ENCODE peak calls at places on chromosomes 13 and 19, in four cellular contexts. G is tibial artery, L is left ventricle myocardium inferior, A is DND-41. X is an unnamed sample. For H3K9me3, the result is how much of the 10 kb centered on the place peaks cover.

GRCh38 chr19:55688422-55689218 is 13.6 kb downstream of the EPN1 start:
- DNase-seq in G (no peak), L (peak), A (no peak), X (no peak)

GRCh38 chr19:13876834-13877233 is at the start of gene NANOS3:
- DNase-seq in G (no peak), L (no peak), A (no peak), X (no peak)

GRCh38 chr13:42735011-42735410 is 46.4 kb upstream of the FAM216B start:
- DNase-seq in G (no peak), L (no peak), A (no peak), X (no peak)

GRCh38 chr13:113090415-113090770 is 15.2 kb upstream of the F7 start:
- DNase-seq in G (no peak), L (no peak), A (no peak), X (no peak)

GRCh38 chr19:38841787-38842438 is 7.9 kb downstream of the HNRNPL start:
- DNase-seq in G (no peak), L (no peak), A (no peak), X (no peak)

GRCh38 chr13:110279684-110280083 is 27.3 kb downstream of the COL4A1 start:
- DNase-seq in G (no peak), L (no peak), A (no peak), X (no peak)

GRCh38 chr13:100828226-100828625 is 153.6 kb upstream of the TMTC4 start:
- DNase-seq in G (no peak), L (no peak), A (no peak), X (no peak)

GRCh38 chr13:24741016-24741662 is 22.8 kb upstream of the RNF17 start:
- DNase-seq in G (no peak), L (no peak), A (peak), X (peak)

GRCh38 chr19:50967924-50968708 is 1.3 kb downstream of the KLK6 start:
- DNase-seq in G (no peak), L (no peak), A (no peak), X (no peak)

GRCh38 chr13:67023088-67023893 is 206.8 kb downstream of the PCDH9 start:
- DNase-seq in G (no peak), L (no peak), A (peak), X (peak)

GRCh38 chr13:109516196-109516595 is 270.2 kb downstream of the IRS2 start:
- DNase-seq in G (no peak), L (no peak), A (no peak), X (no peak)

GRCh38 chr19:43798546-43799409 is 3.5 kb downstream of the LYPD5 start:
- DNase-seq in G (no peak), L (no peak), A (no peak), X (no peak)

GRCh38 chr19:3075605-3076431 is 13.5 kb upstream of the TLE5 start:
- DNase-seq in G (no peak), L (peak), A (peak), X (peak)

GRCh38 chr13:23466144-23467002 is 32.9 kb upstream of the SACS start:
- DNase-seq in G (peak), L (peak), A (peak), X (peak)

GRCh38 chr19:13588953-13589833 is 82.9 kb upstream of the CACNA1A start:
- DNase-seq in G (peak), L (peak), A (peak), X (peak)

GRCh38 chr19:34985249-34986022 is 14.7 kb upstream of the GRAMD1A start:
- DNase-seq in G (peak), L (peak), A (no peak), X (peak)

GRCh38 chr19:54418030-54418929 is 3.0 kb downstream of the TTYH1 start:
- DNase-seq in G (no peak), L (no peak), A (no peak), X (no peak)

GRCh38 chr19:57778358-57778757 is 8.9 kb downstream of the ZNF586 start:
- DNase-seq in G (no peak), L (no peak), A (no peak), X (no peak)
- H3K9me3 ChIP-seq in G (under half), L (half or more), A (under half), X (under half)

GRCh38 chr19:15986694-15987093 is 37.9 kb downstream of the OR10H4 start:
- DNase-seq in G (no peak), L (no peak), A (no peak), X (no peak)

GRCh38 chr19:15989889-15990288 is 41.1 kb downstream of the OR10H4 start:
- DNase-seq in G (no peak), L (no peak), A (no peak), X (no peak)

GRCh38 chr19:15992014-15992413 is 43.2 kb downstream of the OR10H4 start:
- DNase-seq in G (no peak), L (no peak), A (no peak), X (no peak)

GRCh38 chr19:15995536-15995935 is 46.7 kb downstream of the OR10H4 start:
- DNase-seq in G (peak), L (no peak), A (no peak), X (no peak)

GRCh38 chr19:15991602-15992001 is 42.8 kb downstream of the OR10H4 start:
- DNase-seq in G (no peak), L (no peak), A (no peak), X (no peak)
- H3K9me3 ChIP-seq in G (under half), L (under half), A (under half), X (under half)

GRCh38 chr13:29154390-29154789 is 334.3 kb downstream of the MTUS2 start:
- DNase-seq in G (no peak), L (no peak), A (no peak), X (no peak)
- H3K9me3 ChIP-seq in G (under half), L (under half), A (under half), X (under half)

DNA sequence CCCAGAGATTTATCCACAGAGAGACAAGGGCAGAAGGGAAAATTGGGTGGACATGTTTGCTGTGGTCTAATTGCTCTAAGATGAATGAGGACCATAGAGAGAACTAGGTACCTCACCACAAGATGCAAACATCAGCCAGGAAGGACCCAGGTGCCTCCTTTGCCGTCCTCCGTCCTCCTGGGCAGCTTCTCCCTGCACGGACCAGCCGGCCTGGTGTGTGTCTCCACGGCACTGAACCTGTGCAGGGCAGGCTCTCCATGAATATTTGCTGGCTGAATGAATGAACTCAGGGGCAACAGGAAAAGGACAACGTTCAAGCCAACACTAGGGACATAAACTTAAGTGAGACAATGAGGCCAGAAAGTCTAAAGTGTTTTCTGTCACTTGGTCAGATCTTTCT is 143.9 kb downstream of the ZNF536 start:
- DNase-seq in G (no peak), L (no peak), A (no peak), X (no peak)
- H3K9me3 ChIP-seq in G (under half), L (under half), A (under half), X (under half)

GRCh38 chr19:9348253-9348652 is 14.6 kb upstream of the ZNF177 start:
- DNase-seq in G (no peak), L (no peak), A (no peak), X (no peak)
- H3K9me3 ChIP-seq in G (under half), L (half or more), A (under half), X (under half)

X was measured in OCI-LY7.